ENCODE peak calls at places on chromosomes 7 and 10, in five cellular contexts. K is CD8-positive, alpha-beta T cell; I is activated naive CD4-positive, alpha-beta T cell treated with anti-CD3 and anti-CD28 coated beads for 36 hours; D is right cardiac atrium; S is stimulated activated CD4-positive, alpha-beta T cell treated with anti-CD3 and anti-CD28 coated beads, Interleukin-1b, Interleukin-23, amount 100 ng/mL, for 24 hours. N is an unnamed sample.

GRCh38 chr10:7423521-7423920 is 12.7 kb upstream of the SFMBT2 start:
- DNase-seq in K (no peak), I (no peak), D (no peak), S (no peak), N (no peak)

GRCh38 chr10:103676058-103676785 is 179.2 kb downstream of the SH3PXD2A start:
- DNase-seq in K (no peak), I (no peak), D (peak; percentile 71), S (no peak), N (no peak)

GRCh38 chr10:92880233-92880861 is 32.0 kb downstream of the EXOC6 start:
- DNase-seq in K (no peak), I (no peak), D (no peak), S (no peak), N (peak; percentile 43)

GRCh38 chr10:52424343-52424742 is 110.3 kb downstream of the DKK1 start:
- DNase-seq in K (no peak), I (no peak), D (no peak), S (no peak), N (no peak)

GRCh38 chr10:121753726-121754476 is 155.7 kb upstream of the FGFR2 start:
- DNase-seq in K (no peak), I (peak; percentile 24), D (no peak), S (no peak), N (no peak)

GRCh38 chr7:1643270-1644092 is 26.6 kb upstream of the ELFN1 start:
- DNase-seq in K (no peak), I (no peak), D (no peak), S (no peak), N (no peak)

GRCh38 chr7:155808551-155809331 is 3.5 kb downstream of the SHH start:
- DNase-seq in K (no peak), I (no peak), D (no peak), S (no peak), N (no peak)

GRCh38 chr10:113959383-113959760 is 84.3 kb upstream of the ADRB1 start:
- DNase-seq in K (no peak), I (no peak), D (no peak), S (no peak), N (no peak)

GRCh38 chr10:124092270-124093075 is 925 bp downstream of the CHST15 start:
- DNase-seq in K (no peak), I (peak; percentile 61), D (peak; percentile 67), S (no peak), N (peak; percentile 86)

GRCh38 chr10:99172130-99172738 is 63.4 kb downstream of the HPSE2 start:
- DNase-seq in K (no peak), I (peak; percentile 30), D (no peak), S (no peak), N (no peak)

GRCh38 chr10:106134326-106135000 is 1030.0 kb downstream of the SORCS1 start:
- DNase-seq in K (no peak), I (no peak), D (no peak), S (no peak), N (no peak)

GRCh38 chr7:140597425-140597949 is 43.1 kb downstream of the DENND2A start:
- DNase-seq in K (no peak), I (no peak), D (peak; percentile 33), S (no peak), N (no peak)

GRCh38 chr10:1420663-1421362 is 316.5 kb downstream of the ADARB2 start:
- DNase-seq in K (peak; percentile 57), I (peak; percentile 83), D (no peak), S (peak; percentile 39), N (peak; percentile 84)

GRCh38 chr10:68239596-68240150 is 7.8 kb upstream of the ATOH7 start:
- DNase-seq in K (no peak), I (no peak), D (no peak), S (no peak), N (no peak)

N was measured in naive B cell.